ENCODE peak calls at places on chromosomes 11 and 22, in five cellular contexts. Y, D, A, F and X are unnamed samples.

GRCh38 chr11:116278076-116278475 is 494.7 kb downstream of the BUD13 start:
- DNase-seq in A (no peak), Y (no peak), F (no peak), D (no peak), X (no peak)

GRCh38 chr22:49398646-49399045 is 429.0 kb downstream of the BRD1 start:
- DNase-seq in F (no peak), Y (no peak), D (no peak), A (no peak), X (no peak)

GRCh38 chr11:33734441-33735165 is 1.6 kb downstream of the CD59 start:
- DNase-seq in F (no peak), D (no peak), Y (no peak), A (no peak), X (no peak)

GRCh38 chr11:114208371-114208770 is 87.8 kb upstream of the NNMT start:
- DNase-seq in D (no peak), F (peak; percentile 43), A (no peak), Y (no peak), X (no peak)

GRCh38 chr11:118842369-118842768 is 41.3 kb upstream of the CXCR5 start:
- DNase-seq in A (no peak), D (no peak), F (no peak), Y (no peak), X (no peak)

GRCh38 chr11:66339163-66339675 is 3.0 kb upstream of the RIN1 start:
- DNase-seq in Y (no peak), D (no peak), A (no peak), F (no peak), X (no peak)

GRCh38 chr11:70524096-70524922 is 126.0 kb downstream of the CTTN start:
- DNase-seq in Y (peak; percentile 7), D (no peak), A (no peak), F (no peak), X (no peak)

GRCh38 chr11:95483339-95483738 is 252.3 kb upstream of the SESN3 start:
- DNase-seq in F (no peak), Y (no peak), D (no peak), A (no peak), X (no peak)

GRCh38 chr11:60119708-60120107 is 31.2 kb downstream of the MS4A2 start:
- DNase-seq in A (no peak), Y (no peak), F (no peak), D (no peak), X (no peak)

GRCh38 chr22:35517207-35517606 is 23.4 kb upstream of the RASD2 start:
- DNase-seq in D (no peak), A (no peak), Y (no peak), F (no peak), X (no peak)

GRCh38 chr11:88174627-88175003 is 628 bp downstream of the RAB38 start:
- DNase-seq in A (no peak), Y (peak; percentile 58), D (peak; percentile 45), F (peak; percentile 16), X (no peak)

GRCh38 chr11:15852179-15852578 is 504.2 kb downstream of the SOX6 start:
- DNase-seq in D (no peak), A (no peak), Y (no peak), F (no peak), X (no peak)

GRCh38 chr11:102940714-102941588 is 14.6 kb downstream of the MMP13 start:
- DNase-seq in F (peak; percentile 2), D (peak; percentile 55), Y (no peak), A (no peak), X (no peak)